ENCODE peak calls at places on chromosomes 1 and 21, in ten cellular contexts. Y, U, F, T, G, R, Z, B, O and Q are unnamed samples.

GRCh38 chr1:116853680-116854191 is 56.0 kb upstream of the PTGFRN start:
- DNase-seq in F (no peak), B (peak; percentile 49), Y (peak; percentile 35), Z (no peak), T (no peak), U (no peak), R (peak; percentile 38), G (peak; percentile 65), O (peak; percentile 72), Q (no peak)

GRCh38 chr21:36542312-36543101 is 62.6 kb upstream of the CLDN14 start:
- DNase-seq in Y (peak; percentile 47), T (peak; percentile 28), G (no peak), Z (no peak), R (peak; percentile 25), B (peak; percentile 22), F (no peak), U (no peak), O (peak; percentile 16), Q (no peak)

GRCh38 chr1:224203243-224204016 is 20.4 kb downstream of the DEGS1 start:
- DNase-seq in Z (peak; percentile 24), R (no peak), G (peak; percentile 79), B (peak; percentile 34), F (peak; percentile 39), O (peak; percentile 58), Y (peak; percentile 64), T (peak; percentile 67), U (peak; percentile 57), Q (peak; percentile 70)

GRCh38 chr1:201889092-201889968 is 632 bp downstream of the SHISA4 start:
- DNase-seq in Z (no peak), O (no peak), B (no peak), F (no peak), T (peak; percentile 51), Y (no peak), U (no peak), R (no peak), G (no peak), Q (peak; percentile 76)

GRCh38 chr1:196361112-196361714 is 247.0 kb downstream of the KCNT2 start:
- DNase-seq in R (no peak), O (no peak), B (no peak), Z (no peak), F (no peak), T (no peak), Y (no peak), G (no peak), U (no peak), Q (no peak)

GRCh38 chr21:27213328-27213727 is 246.4 kb upstream of the ADAMTS5 start:
- DNase-seq in Y (no peak), F (no peak), O (no peak), B (no peak), R (no peak), U (no peak), G (no peak), T (no peak), Z (no peak), Q (no peak)

GRCh38 chr1:215957692-215958091 is 390.6 kb downstream of the KCTD3 start:
- DNase-seq in B (no peak), Z (no peak), G (no peak), Y (no peak), F (no peak), U (no peak), T (no peak), O (no peak), R (no peak), Q (no peak)

GRCh38 chr1:10862743-10863335 is 66.4 kb upstream of the CASZ1 start:
- DNase-seq in Y (no peak), G (no peak), T (no peak), B (no peak), R (no peak), O (no peak), Z (no peak), F (no peak), U (peak; percentile 41), Q (no peak)

GRCh38 chr1:236515443-236515958 is 8.3 kb upstream of the LGALS8 start:
- DNase-seq in Z (peak; percentile 27), G (no peak), B (no peak), O (peak; percentile 66), Y (no peak), T (no peak), U (no peak), R (no peak), F (no peak), Q (no peak)

GRCh38 chr1:236520445-236521005 is 3.3 kb upstream of the LGALS8 start:
- DNase-seq in T (no peak), F (no peak), B (no peak), G (no peak), Z (no peak), R (no peak), O (no peak), Y (no peak), U (no peak), Q (no peak)

GRCh38 chr1:236514703-236515442 is 8.9 kb upstream of the LGALS8 start:
- DNase-seq in G (no peak), F (no peak), O (no peak), B (no peak), T (no peak), Y (no peak), U (no peak), Z (no peak), R (no peak), Q (no peak)

GRCh38 chr1:236518343-236518742 is 5.4 kb upstream of the LGALS8 start:
- DNase-seq in Z (no peak), O (no peak), U (no peak), B (no peak), Y (no peak), R (no peak), F (no peak), T (no peak), G (no peak), Q (no peak)

DNA sequence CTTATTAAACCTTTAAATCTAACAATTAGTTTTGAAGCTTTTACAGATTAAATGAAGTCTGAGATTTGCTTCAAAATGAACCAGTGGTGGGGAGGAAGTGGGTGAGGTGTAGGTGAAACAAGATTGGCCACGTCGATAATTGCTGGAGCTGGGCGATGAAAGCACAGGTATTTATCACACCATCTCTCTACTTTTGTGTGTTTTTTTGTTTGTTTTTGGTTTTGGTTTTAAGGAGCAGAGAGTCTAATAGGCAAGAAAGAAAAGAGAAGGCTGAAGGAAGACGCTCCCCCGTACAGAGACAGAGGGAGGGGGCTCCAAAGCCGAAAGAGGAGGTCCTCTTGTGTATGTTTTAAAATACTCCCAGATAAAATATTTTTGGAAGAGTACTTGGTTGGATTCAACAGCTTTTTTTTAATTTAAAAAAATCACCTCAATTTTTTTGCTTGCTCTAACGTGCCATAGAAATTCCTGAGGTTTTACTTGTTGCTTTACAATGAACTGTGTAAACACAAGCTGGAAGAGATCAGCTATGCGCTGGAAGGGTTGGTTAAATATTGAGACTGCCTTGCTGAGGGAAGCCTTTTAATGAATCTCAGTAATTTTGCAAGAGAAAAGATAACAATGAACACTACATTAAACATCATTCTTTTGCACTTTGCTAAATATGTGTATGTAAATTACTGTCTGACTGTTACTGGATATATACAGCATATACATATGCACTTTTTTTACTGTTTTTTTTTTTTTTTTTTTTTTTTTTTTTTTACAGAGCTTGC is 6.7 kb upstream of the LGALS8 start:
- DNase-seq in Z (no peak), G (no peak), O (no peak), F (no peak), T (no peak), R (no peak), U (no peak), Y (no peak), B (no peak), Q (no peak)
- H3K4me3 ChIP-seq in Z (no peak overlapping the region), G (no peak overlapping the region), O (no peak overlapping the region), F (no peak overlapping the region), T (no peak overlapping the region), R (no peak overlapping the region), U (no peak overlapping the region), Y (no peak overlapping the region), B (no peak overlapping the region), Q (no peak overlapping the region)

DNA sequence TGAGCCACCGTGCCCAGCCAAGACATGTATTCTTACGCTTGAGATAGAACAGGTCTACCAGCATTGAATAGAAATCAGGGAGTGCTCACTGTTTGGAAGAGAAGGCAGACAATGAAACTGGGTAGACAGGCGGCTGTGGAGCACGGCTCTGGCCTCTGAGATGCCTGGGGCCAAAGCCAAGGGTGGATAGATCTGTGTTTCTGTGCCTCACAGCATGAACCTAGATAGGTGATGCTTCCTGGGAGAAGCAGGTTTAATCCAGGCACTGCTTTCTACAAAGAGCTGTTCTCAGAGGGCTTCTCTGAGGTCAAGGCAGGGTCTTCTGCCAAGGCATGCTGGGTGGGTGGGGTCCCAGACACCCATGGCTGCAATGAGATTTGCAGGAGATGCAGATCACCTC is 24.6 kb upstream of the PRSS38 start:
- DNase-seq in O (no peak), G (no peak), B (no peak), Z (no peak), Y (no peak), R (no peak), T (no peak), U (no peak), F (peak; percentile 2), Q (no peak)
- TF ChIP-seq POLR2A in O (no peak), G (no peak), B (no peak), Z (no peak), Y (no peak), R (no peak), T (no peak), U (no peak), F (no peak), Q (no peak)

GRCh38 chr1:155254228-155254713 is 1.0 kb downstream of the ENTREP3 start:
- DNase-seq in G (no peak), F (no peak), O (no peak), T (no peak), R (no peak), Z (no peak), B (no peak), Y (no peak), U (no peak), Q (no peak)

GRCh38 chr1:155255243-155256100 is at the start of gene ENTREP3:
- DNase-seq in T (peak; percentile 94), O (peak; percentile 81), Z (peak; percentile 93), G (peak; percentile 93), Y (peak; percentile 86), B (peak; percentile 89), R (peak; percentile 61), F (peak; percentile 84), U (peak; percentile 92), Q (peak; percentile 95)

GRCh38 chr1:155254714-155255242 is 505 bp downstream of the ENTREP3 start:
- DNase-seq in Z (no peak), G (no peak), B (peak; percentile 31), Y (no peak), T (no peak), F (no peak), O (no peak), U (no peak), R (no peak), Q (peak; percentile 75)

GRCh38 chr1:155253797-155254196 is 1.5 kb downstream of the ENTREP3 start:
- DNase-seq in Z (no peak), F (no peak), G (no peak), B (no peak), R (no peak), U (no peak), Y (no peak), O (no peak), T (no peak), Q (no peak)

GRCh38 chr1:155256101-155256852 is 994 bp upstream of the ENTREP3 start:
- DNase-seq in G (no peak), O (no peak), Z (no peak), Y (no peak), B (no peak), T (no peak), F (no peak), R (no peak), U (no peak), Q (no peak)
- H3K4me3 ChIP-seq in G (peak overlapping the region; percentile 89), O (no peak overlapping the region), Z (peak overlapping the region; percentile 86), Y (peak overlapping the region; percentile 87), B (peak overlapping the region; percentile 81), T (peak overlapping the region; percentile 69), F (peak overlapping the region; percentile 84), R (peak overlapping the region; percentile 57), U (peak overlapping the region; percentile 93), Q (peak overlapping the region; percentile 83)

GRCh38 chr1:101238041-101238515 is 1.3 kb downstream of the S1PR1 start:
- DNase-seq in F (no peak), U (no peak), Y (no peak), T (no peak), O (no peak), R (no peak), B (no peak), Z (no peak), G (peak; percentile 78), Q (no peak)

GRCh38 chr1:101239095-101240040 is 2.5 kb downstream of the S1PR1 start:
- DNase-seq in R (no peak), F (no peak), U (peak; percentile 42), Y (no peak), O (peak; percentile 10), Z (no peak), B (no peak), T (peak; percentile 57), G (no peak), Q (peak; percentile 62)

GRCh38 chr1:101237229-101237837 is 514 bp downstream of the S1PR1 start:
- DNase-seq in Y (no peak), T (no peak), G (no peak), Z (peak; percentile 19), R (no peak), B (no peak), O (no peak), U (no peak), F (no peak), Q (no peak)

GRCh38 chr1:101240041-101240430 is 3.2 kb downstream of the S1PR1 start:
- DNase-seq in Y (no peak), B (no peak), Z (no peak), F (no peak), O (peak; percentile 12), U (peak; percentile 47), R (no peak), T (peak; percentile 59), G (no peak), Q (peak; percentile 54)

DNA sequence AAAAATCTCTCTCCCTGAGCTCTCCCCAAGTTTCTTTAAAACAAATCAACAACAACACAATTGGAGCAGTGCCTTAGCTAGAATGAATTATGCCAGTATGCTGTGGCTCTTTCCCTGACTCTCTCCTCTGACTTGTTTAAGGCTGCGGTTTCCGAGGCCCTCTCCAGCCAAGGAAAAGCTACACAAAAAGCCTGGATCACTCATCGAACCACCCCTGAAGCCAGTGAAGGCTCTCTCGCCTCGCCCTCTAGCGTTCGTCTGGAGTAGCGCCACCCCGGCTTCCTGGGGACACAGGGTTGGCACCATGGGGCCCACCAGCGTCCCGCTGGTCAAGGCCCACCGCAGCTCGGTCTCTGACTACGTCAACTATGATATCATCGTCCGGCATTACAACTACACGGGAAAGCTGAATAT is 1.9 kb downstream of the S1PR1 start:
- DNase-seq in U (peak; percentile 90), Y (peak; percentile 84), G (peak; percentile 92), F (peak; percentile 88), B (peak; percentile 81), T (peak; percentile 92), O (peak; percentile 71), R (peak; percentile 59), Z (peak; percentile 85), Q (peak; percentile 87)
- TF ChIP-seq POLR2A in U (peak; percentile 41), Y (no peak), G (no peak), F (no peak), B (no peak), T (no peak), O (no peak), R (no peak), Z (no peak), Q (no peak)